ENCODE peak calls at places on chromosomes 6 and 20, in ten cellular contexts. One of them, this sample, is unnamed.

GRCh38 chr6:131210469-131210868 is 75.2 kb downstream of the AKAP7 start:
- DNase-seq in lower lobe of right lung: no peak
- DNase-seq in fibroblast of pulmonary artery: no peak
- DNase-seq in HS-5: no peak
- DNase-seq in GM04503: peak; percentile 26
- DNase-seq in CD4-positive, CD25-positive, alpha-beta regulatory T cell: no peak
- DNase-seq in stimulated activated CD8-positive, alpha-beta memory T cell treated with anti-CD3 and anti-CD28 coated beads, Interleukin-4, amount 100 ng/mL, for 1 hour: no peak
- DNase-seq in stimulated activated effector memory CD8-positive, alpha-beta T cell treated with anti-CD3 and anti-CD28 coated beads, Interleukin-12 subunit alpha, Interleukin-12 subunit beta, amount 100 ng/mL, for 72 hours: no peak
- DNase-seq in ELF-1: no peak
- DNase-seq in NCI-H748 treated with DMSO at 0.1 percent for 48 hours: no peak
- DNase-seq in this sample: no peak

GRCh38 chr20:33925867-33926266 is 67.8 kb upstream of the RALY start:
- DNase-seq in stimulated activated CD8-positive, alpha-beta memory T cell treated with anti-CD3 and anti-CD28 coated beads, Interleukin-4, amount 100 ng/mL, for 1 hour: no peak
- DNase-seq in lower lobe of right lung: no peak
- DNase-seq in fibroblast of pulmonary artery: no peak
- DNase-seq in GM04503: no peak
- DNase-seq in HS-5: no peak
- DNase-seq in CD4-positive, CD25-positive, alpha-beta regulatory T cell: no peak
- DNase-seq in NCI-H748 treated with DMSO at 0.1 percent for 48 hours: no peak
- DNase-seq in stimulated activated effector memory CD8-positive, alpha-beta T cell treated with anti-CD3 and anti-CD28 coated beads, Interleukin-12 subunit alpha, Interleukin-12 subunit beta, amount 100 ng/mL, for 72 hours: no peak
- DNase-seq in ELF-1: no peak
- DNase-seq in this sample: no peak

GRCh38 chr6:103879800-103880199 is 979.9 kb downstream of the HACE1 start:
- DNase-seq in fibroblast of pulmonary artery: no peak
- DNase-seq in lower lobe of right lung: no peak
- DNase-seq in HS-5: no peak
- DNase-seq in NCI-H748 treated with DMSO at 0.1 percent for 48 hours: no peak
- DNase-seq in GM04503: no peak
- DNase-seq in ELF-1: no peak
- DNase-seq in stimulated activated effector memory CD8-positive, alpha-beta T cell treated with anti-CD3 and anti-CD28 coated beads, Interleukin-12 subunit alpha, Interleukin-12 subunit beta, amount 100 ng/mL, for 72 hours: no peak
- DNase-seq in stimulated activated CD8-positive, alpha-beta memory T cell treated with anti-CD3 and anti-CD28 coated beads, Interleukin-4, amount 100 ng/mL, for 1 hour: no peak
- DNase-seq in CD4-positive, CD25-positive, alpha-beta regulatory T cell: no peak
- DNase-seq in this sample: no peak

GRCh38 chr6:147774856-147775255 is 266.4 kb downstream of the SAMD5 start:
- DNase-seq in NCI-H748 treated with DMSO at 0.1 percent for 48 hours: no peak
- DNase-seq in lower lobe of right lung: no peak
- DNase-seq in fibroblast of pulmonary artery: no peak
- DNase-seq in stimulated activated effector memory CD8-positive, alpha-beta T cell treated with anti-CD3 and anti-CD28 coated beads, Interleukin-12 subunit alpha, Interleukin-12 subunit beta, amount 100 ng/mL, for 72 hours: no peak
- DNase-seq in CD4-positive, CD25-positive, alpha-beta regulatory T cell: no peak
- DNase-seq in HS-5: no peak
- DNase-seq in stimulated activated CD8-positive, alpha-beta memory T cell treated with anti-CD3 and anti-CD28 coated beads, Interleukin-4, amount 100 ng/mL, for 1 hour: no peak
- DNase-seq in ELF-1: peak; percentile 17
- DNase-seq in GM04503: no peak
- DNase-seq in this sample: no peak

GRCh38 chr6:166927942-166928643 is 28.3 kb downstream of the RNASET2 start:
- DNase-seq in stimulated activated CD8-positive, alpha-beta memory T cell treated with anti-CD3 and anti-CD28 coated beads, Interleukin-4, amount 100 ng/mL, for 1 hour: no peak
- DNase-seq in CD4-positive, CD25-positive, alpha-beta regulatory T cell: no peak
- DNase-seq in fibroblast of pulmonary artery: no peak
- DNase-seq in lower lobe of right lung: no peak
- DNase-seq in stimulated activated effector memory CD8-positive, alpha-beta T cell treated with anti-CD3 and anti-CD28 coated beads, Interleukin-12 subunit alpha, Interleukin-12 subunit beta, amount 100 ng/mL, for 72 hours: no peak
- DNase-seq in HS-5: no peak
- DNase-seq in GM04503: no peak
- DNase-seq in ELF-1: no peak
- DNase-seq in NCI-H748 treated with DMSO at 0.1 percent for 48 hours: no peak
- DNase-seq in this sample: no peak

GRCh38 chr6:149334682-149335160 is 17.2 kb downstream of the TAB2 start:
- DNase-seq in stimulated activated effector memory CD8-positive, alpha-beta T cell treated with anti-CD3 and anti-CD28 coated beads, Interleukin-12 subunit alpha, Interleukin-12 subunit beta, amount 100 ng/mL, for 72 hours: no peak
- DNase-seq in NCI-H748 treated with DMSO at 0.1 percent for 48 hours: no peak
- DNase-seq in stimulated activated CD8-positive, alpha-beta memory T cell treated with anti-CD3 and anti-CD28 coated beads, Interleukin-4, amount 100 ng/mL, for 1 hour: no peak
- DNase-seq in fibroblast of pulmonary artery: peak; percentile 83
- DNase-seq in lower lobe of right lung: no peak
- DNase-seq in CD4-positive, CD25-positive, alpha-beta regulatory T cell: no peak
- DNase-seq in GM04503: peak; percentile 44
- DNase-seq in ELF-1: peak; percentile 12
- DNase-seq in HS-5: peak; percentile 76
- DNase-seq in this sample: no peak

GRCh38 chr6:14921878-14922277 is 324.0 kb upstream of the JARID2 start:
- DNase-seq in ELF-1: no peak
- DNase-seq in fibroblast of pulmonary artery: no peak
- DNase-seq in GM04503: no peak
- DNase-seq in CD4-positive, CD25-positive, alpha-beta regulatory T cell: no peak
- DNase-seq in lower lobe of right lung: no peak
- DNase-seq in HS-5: no peak
- DNase-seq in stimulated activated effector memory CD8-positive, alpha-beta T cell treated with anti-CD3 and anti-CD28 coated beads, Interleukin-12 subunit alpha, Interleukin-12 subunit beta, amount 100 ng/mL, for 72 hours: no peak
- DNase-seq in NCI-H748 treated with DMSO at 0.1 percent for 48 hours: no peak
- DNase-seq in stimulated activated CD8-positive, alpha-beta memory T cell treated with anti-CD3 and anti-CD28 coated beads, Interleukin-4, amount 100 ng/mL, for 1 hour: no peak
- DNase-seq in this sample: no peak

GRCh38 chr6:163955131-163955530 is 540.6 kb downstream of the QKI start:
- DNase-seq in GM04503: peak; percentile 88
- DNase-seq in CD4-positive, CD25-positive, alpha-beta regulatory T cell: no peak
- DNase-seq in NCI-H748 treated with DMSO at 0.1 percent for 48 hours: no peak
- DNase-seq in ELF-1: peak; percentile 33
- DNase-seq in HS-5: peak; percentile 78
- DNase-seq in stimulated activated effector memory CD8-positive, alpha-beta T cell treated with anti-CD3 and anti-CD28 coated beads, Interleukin-12 subunit alpha, Interleukin-12 subunit beta, amount 100 ng/mL, for 72 hours: no peak
- DNase-seq in stimulated activated CD8-positive, alpha-beta memory T cell treated with anti-CD3 and anti-CD28 coated beads, Interleukin-4, amount 100 ng/mL, for 1 hour: no peak
- DNase-seq in lower lobe of right lung: no peak
- DNase-seq in fibroblast of pulmonary artery: peak; percentile 3
- DNase-seq in this sample: no peak

GRCh38 chr20:43187476-43188233 is 2.1 kb downstream of the PTPRT start:
- DNase-seq in stimulated activated effector memory CD8-positive, alpha-beta T cell treated with anti-CD3 and anti-CD28 coated beads, Interleukin-12 subunit alpha, Interleukin-12 subunit beta, amount 100 ng/mL, for 72 hours: peak; percentile 83
- DNase-seq in NCI-H748 treated with DMSO at 0.1 percent for 48 hours: peak; percentile 87
- DNase-seq in lower lobe of right lung: peak; percentile 73
- DNase-seq in HS-5: peak; percentile 2
- DNase-seq in stimulated activated CD8-positive, alpha-beta memory T cell treated with anti-CD3 and anti-CD28 coated beads, Interleukin-4, amount 100 ng/mL, for 1 hour: no peak
- DNase-seq in GM04503: no peak
- DNase-seq in ELF-1: peak; percentile 81
- DNase-seq in fibroblast of pulmonary artery: peak; percentile 71
- DNase-seq in CD4-positive, CD25-positive, alpha-beta regulatory T cell: peak; percentile 26
- DNase-seq in this sample: no peak

GRCh38 chr20:8782804-8783203 is 286.1 kb upstream of the PLCB4 start:
- DNase-seq in CD4-positive, CD25-positive, alpha-beta regulatory T cell: no peak
- DNase-seq in GM04503: peak; percentile 79
- DNase-seq in NCI-H748 treated with DMSO at 0.1 percent for 48 hours: no peak
- DNase-seq in fibroblast of pulmonary artery: peak; percentile 69
- DNase-seq in stimulated activated effector memory CD8-positive, alpha-beta T cell treated with anti-CD3 and anti-CD28 coated beads, Interleukin-12 subunit alpha, Interleukin-12 subunit beta, amount 100 ng/mL, for 72 hours: no peak
- DNase-seq in ELF-1: no peak
- DNase-seq in stimulated activated CD8-positive, alpha-beta memory T cell treated with anti-CD3 and anti-CD28 coated beads, Interleukin-4, amount 100 ng/mL, for 1 hour: no peak
- DNase-seq in HS-5: peak; percentile 9
- DNase-seq in lower lobe of right lung: no peak
- DNase-seq in this sample: no peak

GRCh38 chr6:29510202-29510601 is 22.4 kb upstream of the MAS1L start:
- DNase-seq in HS-5: no peak
- DNase-seq in GM04503: no peak
- DNase-seq in ELF-1: peak; percentile 42
- DNase-seq in stimulated activated effector memory CD8-positive, alpha-beta T cell treated with anti-CD3 and anti-CD28 coated beads, Interleukin-12 subunit alpha, Interleukin-12 subunit beta, amount 100 ng/mL, for 72 hours: no peak
- DNase-seq in lower lobe of right lung: no peak
- DNase-seq in stimulated activated CD8-positive, alpha-beta memory T cell treated with anti-CD3 and anti-CD28 coated beads, Interleukin-4, amount 100 ng/mL, for 1 hour: no peak
- DNase-seq in NCI-H748 treated with DMSO at 0.1 percent for 48 hours: no peak
- DNase-seq in fibroblast of pulmonary artery: no peak
- DNase-seq in CD4-positive, CD25-positive, alpha-beta regulatory T cell: no peak
- DNase-seq in this sample: no peak

GRCh38 chr20:51654060-51654459 is 111.5 kb upstream of the NFATC2 start:
- DNase-seq in NCI-H748 treated with DMSO at 0.1 percent for 48 hours: no peak
- DNase-seq in ELF-1: no peak
- DNase-seq in CD4-positive, CD25-positive, alpha-beta regulatory T cell: no peak
- DNase-seq in GM04503: no peak
- DNase-seq in HS-5: no peak
- DNase-seq in stimulated activated CD8-positive, alpha-beta memory T cell treated with anti-CD3 and anti-CD28 coated beads, Interleukin-4, amount 100 ng/mL, for 1 hour: no peak
- DNase-seq in lower lobe of right lung: no peak
- DNase-seq in stimulated activated effector memory CD8-positive, alpha-beta T cell treated with anti-CD3 and anti-CD28 coated beads, Interleukin-12 subunit alpha, Interleukin-12 subunit beta, amount 100 ng/mL, for 72 hours: no peak
- DNase-seq in fibroblast of pulmonary artery: no peak
- DNase-seq in this sample: no peak

GRCh38 chr6:138115877-138116660 is 8.8 kb upstream of the PERP start:
- DNase-seq in NCI-H748 treated with DMSO at 0.1 percent for 48 hours: peak; percentile 67
- DNase-seq in GM04503: no peak
- DNase-seq in stimulated activated CD8-positive, alpha-beta memory T cell treated with anti-CD3 and anti-CD28 coated beads, Interleukin-4, amount 100 ng/mL, for 1 hour: no peak
- DNase-seq in CD4-positive, CD25-positive, alpha-beta regulatory T cell: peak; percentile 61
- DNase-seq in lower lobe of right lung: peak; percentile 60
- DNase-seq in fibroblast of pulmonary artery: peak; percentile 85
- DNase-seq in HS-5: no peak
- DNase-seq in ELF-1: peak; percentile 60
- DNase-seq in stimulated activated effector memory CD8-positive, alpha-beta T cell treated with anti-CD3 and anti-CD28 coated beads, Interleukin-12 subunit alpha, Interleukin-12 subunit beta, amount 100 ng/mL, for 72 hours: no peak
- DNase-seq in this sample: no peak

GRCh38 chr20:19026901-19027644 is 185.4 kb upstream of the SLC24A3 start:
- DNase-seq in lower lobe of right lung: no peak
- DNase-seq in HS-5: no peak
- DNase-seq in ELF-1: peak; percentile 14
- DNase-seq in GM04503: no peak
- DNase-seq in NCI-H748 treated with DMSO at 0.1 percent for 48 hours: no peak
- DNase-seq in fibroblast of pulmonary artery: no peak
- DNase-seq in stimulated activated CD8-positive, alpha-beta memory T cell treated with anti-CD3 and anti-CD28 coated beads, Interleukin-4, amount 100 ng/mL, for 1 hour: no peak
- DNase-seq in CD4-positive, CD25-positive, alpha-beta regulatory T cell: no peak
- DNase-seq in stimulated activated effector memory CD8-positive, alpha-beta T cell treated with anti-CD3 and anti-CD28 coated beads, Interleukin-12 subunit alpha, Interleukin-12 subunit beta, amount 100 ng/mL, for 72 hours: no peak
- DNase-seq in this sample: peak; percentile 54

GRCh38 chr20:50296450-50297375 is 106.1 kb downstream of the CEBPB start:
- DNase-seq in HS-5: no peak
- DNase-seq in stimulated activated CD8-positive, alpha-beta memory T cell treated with anti-CD3 and anti-CD28 coated beads, Interleukin-4, amount 100 ng/mL, for 1 hour: no peak
- DNase-seq in lower lobe of right lung: no peak
- DNase-seq in stimulated activated effector memory CD8-positive, alpha-beta T cell treated with anti-CD3 and anti-CD28 coated beads, Interleukin-12 subunit alpha, Interleukin-12 subunit beta, amount 100 ng/mL, for 72 hours: no peak
- DNase-seq in ELF-1: no peak
- DNase-seq in NCI-H748 treated with DMSO at 0.1 percent for 48 hours: no peak
- DNase-seq in fibroblast of pulmonary artery: peak; percentile 43
- DNase-seq in GM04503: no peak
- DNase-seq in CD4-positive, CD25-positive, alpha-beta regulatory T cell: no peak
- DNase-seq in this sample: no peak

GRCh38 chr6:116969211-116969863 is 92.3 kb downstream of the RFX6 start:
- DNase-seq in GM04503: peak; percentile 4
- DNase-seq in stimulated activated CD8-positive, alpha-beta memory T cell treated with anti-CD3 and anti-CD28 coated beads, Interleukin-4, amount 100 ng/mL, for 1 hour: no peak
- DNase-seq in CD4-positive, CD25-positive, alpha-beta regulatory T cell: no peak
- DNase-seq in HS-5: peak; percentile 16
- DNase-seq in lower lobe of right lung: no peak
- DNase-seq in fibroblast of pulmonary artery: peak; percentile 64
- DNase-seq in stimulated activated effector memory CD8-positive, alpha-beta T cell treated with anti-CD3 and anti-CD28 coated beads, Interleukin-12 subunit alpha, Interleukin-12 subunit beta, amount 100 ng/mL, for 72 hours: no peak
- DNase-seq in NCI-H748 treated with DMSO at 0.1 percent for 48 hours: peak; percentile 74
- DNase-seq in ELF-1: no peak
- DNase-seq in this sample: no peak

GRCh38 chr6:165886169-165886568 is 223.1 kb upstream of the PDE10A start:
- DNase-seq in ELF-1: no peak
- DNase-seq in stimulated activated effector memory CD8-positive, alpha-beta T cell treated with anti-CD3 and anti-CD28 coated beads, Interleukin-12 subunit alpha, Interleukin-12 subunit beta, amount 100 ng/mL, for 72 hours: no peak
- DNase-seq in lower lobe of right lung: no peak
- DNase-seq in CD4-positive, CD25-positive, alpha-beta regulatory T cell: no peak
- DNase-seq in GM04503: no peak
- DNase-seq in fibroblast of pulmonary artery: no peak
- DNase-seq in NCI-H748 treated with DMSO at 0.1 percent for 48 hours: no peak
- DNase-seq in HS-5: no peak
- DNase-seq in stimulated activated CD8-positive, alpha-beta memory T cell treated with anti-CD3 and anti-CD28 coated beads, Interleukin-4, amount 100 ng/mL, for 1 hour: no peak
- DNase-seq in this sample: no peak

GRCh38 chr6:112931835-112932234 is 584.7 kb downstream of the RFPL4B start:
- DNase-seq in GM04503: no peak
- DNase-seq in stimulated activated effector memory CD8-positive, alpha-beta T cell treated with anti-CD3 and anti-CD28 coated beads, Interleukin-12 subunit alpha, Interleukin-12 subunit beta, amount 100 ng/mL, for 72 hours: no peak
- DNase-seq in stimulated activated CD8-positive, alpha-beta memory T cell treated with anti-CD3 and anti-CD28 coated beads, Interleukin-4, amount 100 ng/mL, for 1 hour: no peak
- DNase-seq in ELF-1: no peak
- DNase-seq in fibroblast of pulmonary artery: peak; percentile 74
- DNase-seq in CD4-positive, CD25-positive, alpha-beta regulatory T cell: no peak
- DNase-seq in HS-5: no peak
- DNase-seq in lower lobe of right lung: no peak
- DNase-seq in NCI-H748 treated with DMSO at 0.1 percent for 48 hours: no peak
- DNase-seq in this sample: no peak

GRCh38 chr20:21184810-21185209 is 58.9 kb downstream of the KIZ start:
- DNase-seq in NCI-H748 treated with DMSO at 0.1 percent for 48 hours: no peak
- DNase-seq in HS-5: no peak
- DNase-seq in CD4-positive, CD25-positive, alpha-beta regulatory T cell: no peak
- DNase-seq in GM04503: no peak
- DNase-seq in ELF-1: no peak
- DNase-seq in fibroblast of pulmonary artery: peak; percentile 78
- DNase-seq in lower lobe of right lung: no peak
- DNase-seq in stimulated activated effector memory CD8-positive, alpha-beta T cell treated with anti-CD3 and anti-CD28 coated beads, Interleukin-12 subunit alpha, Interleukin-12 subunit beta, amount 100 ng/mL, for 72 hours: no peak
- DNase-seq in stimulated activated CD8-positive, alpha-beta memory T cell treated with anti-CD3 and anti-CD28 coated beads, Interleukin-4, amount 100 ng/mL, for 1 hour: no peak
- DNase-seq in this sample: no peak

GRCh38 chr20:51206032-51206662 is 183.2 kb upstream of the KCNG1 start:
- DNase-seq in fibroblast of pulmonary artery: no peak
- DNase-seq in lower lobe of right lung: no peak
- DNase-seq in stimulated activated CD8-positive, alpha-beta memory T cell treated with anti-CD3 and anti-CD28 coated beads, Interleukin-4, amount 100 ng/mL, for 1 hour: no peak
- DNase-seq in CD4-positive, CD25-positive, alpha-beta regulatory T cell: no peak
- DNase-seq in stimulated activated effector memory CD8-positive, alpha-beta T cell treated with anti-CD3 and anti-CD28 coated beads, Interleukin-12 subunit alpha, Interleukin-12 subunit beta, amount 100 ng/mL, for 72 hours: no peak
- DNase-seq in GM04503: no peak
- DNase-seq in HS-5: no peak
- DNase-seq in NCI-H748 treated with DMSO at 0.1 percent for 48 hours: no peak
- DNase-seq in ELF-1: no peak
- DNase-seq in this sample: no peak

GRCh38 chr6:24910331-24910849 is 25.4 kb downstream of the RIPOR2 start:
- DNase-seq in CD4-positive, CD25-positive, alpha-beta regulatory T cell: no peak
- DNase-seq in stimulated activated CD8-positive, alpha-beta memory T cell treated with anti-CD3 and anti-CD28 coated beads, Interleukin-4, amount 100 ng/mL, for 1 hour: no peak
- DNase-seq in ELF-1: peak; percentile 38
- DNase-seq in GM04503: no peak
- DNase-seq in NCI-H748 treated with DMSO at 0.1 percent for 48 hours: peak; percentile 54
- DNase-seq in stimulated activated effector memory CD8-positive, alpha-beta T cell treated with anti-CD3 and anti-CD28 coated beads, Interleukin-12 subunit alpha, Interleukin-12 subunit beta, amount 100 ng/mL, for 72 hours: peak; percentile 78
- DNase-seq in fibroblast of pulmonary artery: no peak
- DNase-seq in HS-5: no peak
- DNase-seq in lower lobe of right lung: peak; percentile 46
- DNase-seq in this sample: no peak

GRCh38 chr6:41796474-41796873 is 9.0 kb downstream of the TOMM6 start:
- DNase-seq in fibroblast of pulmonary artery: no peak
- DNase-seq in GM04503: no peak
- DNase-seq in stimulated activated effector memory CD8-positive, alpha-beta T cell treated with anti-CD3 and anti-CD28 coated beads, Interleukin-12 subunit alpha, Interleukin-12 subunit beta, amount 100 ng/mL, for 72 hours: no peak
- DNase-seq in stimulated activated CD8-positive, alpha-beta memory T cell treated with anti-CD3 and anti-CD28 coated beads, Interleukin-4, amount 100 ng/mL, for 1 hour: no peak
- DNase-seq in ELF-1: no peak
- DNase-seq in NCI-H748 treated with DMSO at 0.1 percent for 48 hours: no peak
- DNase-seq in HS-5: no peak
- DNase-seq in CD4-positive, CD25-positive, alpha-beta regulatory T cell: no peak
- DNase-seq in lower lobe of right lung: no peak
- DNase-seq in this sample: no peak

GRCh38 chr6:144286503-144287393 is 1.6 kb downstream of the UTRN start:
- DNase-seq in NCI-H748 treated with DMSO at 0.1 percent for 48 hours: peak; percentile 21
- DNase-seq in GM04503: peak; percentile 57
- DNase-seq in CD4-positive, CD25-positive, alpha-beta regulatory T cell: no peak
- DNase-seq in stimulated activated effector memory CD8-positive, alpha-beta T cell treated with anti-CD3 and anti-CD28 coated beads, Interleukin-12 subunit alpha, Interleukin-12 subunit beta, amount 100 ng/mL, for 72 hours: no peak
- DNase-seq in HS-5: peak; percentile 74
- DNase-seq in stimulated activated CD8-positive, alpha-beta memory T cell treated with anti-CD3 and anti-CD28 coated beads, Interleukin-4, amount 100 ng/mL, for 1 hour: no peak
- DNase-seq in lower lobe of right lung: peak; percentile 80
- DNase-seq in ELF-1: peak; percentile 95
- DNase-seq in fibroblast of pulmonary artery: peak; percentile 92
- DNase-seq in this sample: no peak

GRCh38 chr6:132136976-132137375 is 185.8 kb upstream of the CCN2 start:
- DNase-seq in HS-5: no peak
- DNase-seq in CD4-positive, CD25-positive, alpha-beta regulatory T cell: no peak
- DNase-seq in GM04503: no peak
- DNase-seq in fibroblast of pulmonary artery: no peak
- DNase-seq in lower lobe of right lung: no peak
- DNase-seq in stimulated activated CD8-positive, alpha-beta memory T cell treated with anti-CD3 and anti-CD28 coated beads, Interleukin-4, amount 100 ng/mL, for 1 hour: no peak
- DNase-seq in NCI-H748 treated with DMSO at 0.1 percent for 48 hours: no peak
- DNase-seq in stimulated activated effector memory CD8-positive, alpha-beta T cell treated with anti-CD3 and anti-CD28 coated beads, Interleukin-12 subunit alpha, Interleukin-12 subunit beta, amount 100 ng/mL, for 72 hours: no peak
- DNase-seq in ELF-1: no peak
- DNase-seq in this sample: no peak

GRCh38 chr6:41167173-41167963 is 4.5 kb upstream of the TREM2 start:
- DNase-seq in lower lobe of right lung: no peak
- DNase-seq in stimulated activated CD8-positive, alpha-beta memory T cell treated with anti-CD3 and anti-CD28 coated beads, Interleukin-4, amount 100 ng/mL, for 1 hour: no peak
- DNase-seq in fibroblast of pulmonary artery: peak; percentile 20
- DNase-seq in stimulated activated effector memory CD8-positive, alpha-beta T cell treated with anti-CD3 and anti-CD28 coated beads, Interleukin-12 subunit alpha, Interleukin-12 subunit beta, amount 100 ng/mL, for 72 hours: peak; percentile 46
- DNase-seq in HS-5: no peak
- DNase-seq in CD4-positive, CD25-positive, alpha-beta regulatory T cell: no peak
- DNase-seq in ELF-1: peak; percentile 63
- DNase-seq in NCI-H748 treated with DMSO at 0.1 percent for 48 hours: no peak
- DNase-seq in GM04503: no peak
- DNase-seq in this sample: no peak

GRCh38 chr6:67679566-67680296 is 955.4 kb upstream of the ADGRB3 start:
- DNase-seq in lower lobe of right lung: no peak
- DNase-seq in NCI-H748 treated with DMSO at 0.1 percent for 48 hours: no peak
- DNase-seq in stimulated activated CD8-positive, alpha-beta memory T cell treated with anti-CD3 and anti-CD28 coated beads, Interleukin-4, amount 100 ng/mL, for 1 hour: no peak
- DNase-seq in GM04503: no peak
- DNase-seq in stimulated activated effector memory CD8-positive, alpha-beta T cell treated with anti-CD3 and anti-CD28 coated beads, Interleukin-12 subunit alpha, Interleukin-12 subunit beta, amount 100 ng/mL, for 72 hours: no peak
- DNase-seq in HS-5: no peak
- DNase-seq in fibroblast of pulmonary artery: no peak
- DNase-seq in CD4-positive, CD25-positive, alpha-beta regulatory T cell: no peak
- DNase-seq in ELF-1: no peak
- DNase-seq in this sample: no peak

GRCh38 chr20:33945391-33946079 is 48.2 kb upstream of the RALY start:
- DNase-seq in stimulated activated CD8-positive, alpha-beta memory T cell treated with anti-CD3 and anti-CD28 coated beads, Interleukin-4, amount 100 ng/mL, for 1 hour: no peak
- DNase-seq in GM04503: peak; percentile 50
- DNase-seq in fibroblast of pulmonary artery: peak; percentile 82
- DNase-seq in ELF-1: no peak
- DNase-seq in CD4-positive, CD25-positive, alpha-beta regulatory T cell: no peak
- DNase-seq in NCI-H748 treated with DMSO at 0.1 percent for 48 hours: no peak
- DNase-seq in lower lobe of right lung: no peak
- DNase-seq in HS-5: peak; percentile 24
- DNase-seq in stimulated activated effector memory CD8-positive, alpha-beta T cell treated with anti-CD3 and anti-CD28 coated beads, Interleukin-12 subunit alpha, Interleukin-12 subunit beta, amount 100 ng/mL, for 72 hours: no peak
- DNase-seq in this sample: no peak

GRCh38 chr20:20548527-20549266 is 163.7 kb downstream of the RALGAPA2 start:
- DNase-seq in lower lobe of right lung: no peak
- DNase-seq in ELF-1: no peak
- DNase-seq in HS-5: no peak
- DNase-seq in stimulated activated CD8-positive, alpha-beta memory T cell treated with anti-CD3 and anti-CD28 coated beads, Interleukin-4, amount 100 ng/mL, for 1 hour: no peak
- DNase-seq in NCI-H748 treated with DMSO at 0.1 percent for 48 hours: peak; percentile 98
- DNase-seq in GM04503: no peak
- DNase-seq in fibroblast of pulmonary artery: no peak
- DNase-seq in stimulated activated effector memory CD8-positive, alpha-beta T cell treated with anti-CD3 and anti-CD28 coated beads, Interleukin-12 subunit alpha, Interleukin-12 subunit beta, amount 100 ng/mL, for 72 hours: no peak
- DNase-seq in CD4-positive, CD25-positive, alpha-beta regulatory T cell: no peak
- DNase-seq in this sample: peak; percentile 50